ENCODE peak calls at places on chromosomes 2 and 18, in ten cellular contexts. R, A, D, Q, T, K, C, E, X and P are unnamed samples.

GRCh38 chr2:113167962-113168340 is 5.8 kb upstream of the PSD4 start:
- DNase-seq in R (no peak), A (no peak), D (no peak), Q (no peak), T (no peak), K (no peak), C (no peak), E (no peak), X (no peak), P (no peak)

GRCh38 chr2:205748660-205749059 is 66.4 kb downstream of the NRP2 start:
- DNase-seq in R (no peak), A (peak), D (no peak), Q (no peak), T (no peak), K (peak), C (no peak), E (no peak), X (no peak), P (peak)

GRCh38 chr2:215579809-215580208 is 143.9 kb upstream of the FN1 start:
- DNase-seq in R (no peak), A (no peak), D (no peak), Q (peak), T (no peak), K (peak), C (peak), E (no peak), X (no peak), P (no peak)

GRCh38 chr2:40105593-40105992 is 326.5 kb upstream of the THUMPD2 start:
- DNase-seq in R (no peak), A (no peak), D (no peak), Q (no peak), T (no peak), K (no peak), C (no peak), E (no peak), X (no peak), P (no peak)

GRCh38 chr2:11498543-11499034 is 32.6 kb upstream of the E2F6 start:
- DNase-seq in R (peak), A (no peak), D (peak), Q (no peak), T (no peak), K (peak), C (peak), E (peak), X (no peak), P (no peak)

GRCh38 chr2:3806730-3807129 is 103.4 kb downstream of the DCDC2C start:
- DNase-seq in R (no peak), A (no peak), D (no peak), Q (no peak), T (no peak), K (no peak), C (no peak), E (no peak), X (no peak), P (no peak)

GRCh38 chr2:153557211-153557610 is 78.6 kb upstream of the RPRM start:
- DNase-seq in R (no peak), A (no peak), D (no peak), Q (no peak), T (no peak), K (peak), C (no peak), E (no peak), X (no peak), P (no peak)

GRCh38 chr18:46636040-46636630 is 20.9 kb downstream of the LOXHD1 start:
- DNase-seq in R (no peak), A (no peak), D (no peak), Q (no peak), T (no peak), K (no peak), C (no peak), E (no peak), X (no peak), P (no peak)

GRCh38 chr2:154697422-154698237 is 865 bp upstream of the KCNJ3 start:
- DNase-seq in R (peak), A (peak), D (peak), Q (no peak), T (no peak), K (no peak), C (peak), E (no peak), X (no peak), P (no peak)

GRCh38 chr2:18368008-18368407 is 192.4 kb downstream of the RDH14 start:
- DNase-seq in R (no peak), A (no peak), D (no peak), Q (no peak), T (no peak), K (peak), C (no peak), E (no peak), X (no peak), P (no peak)

GRCh38 chr18:69885841-69886531 is 61.7 kb downstream of the CD226 start:
- DNase-seq in R (no peak), A (no peak), D (no peak), Q (no peak), T (no peak), K (no peak), C (no peak), E (no peak), X (no peak), P (no peak)

GRCh38 chr2:211564441-211564840 is 974.2 kb downstream of the ERBB4 start:
- DNase-seq in R (no peak), A (no peak), D (no peak), Q (no peak), T (no peak), K (no peak), C (no peak), E (no peak), X (no peak), P (no peak)

GRCh38 chr2:126932966-126933555 is 34.4 kb downstream of the TEX51 start:
- DNase-seq in R (no peak), A (peak), D (no peak), Q (no peak), T (no peak), K (no peak), C (no peak), E (no peak), X (no peak), P (no peak)

GRCh38 chr2:173239644-173240043 is 115.0 kb upstream of the CDCA7 start:
- DNase-seq in R (no peak), A (no peak), D (no peak), Q (no peak), T (no peak), K (no peak), C (no peak), E (no peak), X (no peak), P (no peak)

GRCh38 chr2:163662141-163662780 is 73.5 kb downstream of the FIGN start:
- DNase-seq in R (no peak), A (no peak), D (no peak), Q (no peak), T (no peak), K (no peak), C (no peak), E (no peak), X (no peak), P (no peak)

GRCh38 chr2:163656622-163657021 is 79.2 kb downstream of the FIGN start:
- DNase-seq in R (no peak), A (no peak), D (no peak), Q (no peak), T (no peak), K (no peak), C (no peak), E (no peak), X (no peak), P (no peak)

GRCh38 chr2:163658556-163658955 is 77.3 kb downstream of the FIGN start:
- DNase-seq in R (no peak), A (peak), D (peak), Q (no peak), T (no peak), K (no peak), C (no peak), E (no peak), X (no peak), P (no peak)

GRCh38 chr2:163657257-163657656 is 78.6 kb downstream of the FIGN start:
- DNase-seq in R (no peak), A (no peak), D (no peak), Q (no peak), T (no peak), K (no peak), C (no peak), E (no peak), X (no peak), P (no peak)

DNA sequence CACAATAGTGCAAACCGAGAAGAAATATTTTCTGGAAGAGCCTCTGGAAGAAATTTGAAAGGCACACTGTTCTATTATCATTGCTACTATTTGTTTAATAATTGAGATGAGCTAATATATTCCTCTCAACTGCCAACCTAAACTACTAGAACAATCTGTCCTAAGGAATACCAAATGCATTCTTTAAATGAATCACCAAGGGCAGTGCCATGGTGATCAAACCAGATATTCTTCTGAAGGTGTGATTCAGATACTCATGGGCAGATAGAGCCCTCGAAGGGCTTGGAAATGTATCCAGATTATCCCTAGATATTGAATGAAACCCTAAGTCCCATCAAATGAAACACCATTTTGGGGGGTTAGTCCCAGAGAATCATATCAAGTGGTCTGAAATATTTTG is 76.6 kb downstream of the FIGN start:
- DNase-seq in R (no peak), A (no peak), D (no peak), Q (no peak), T (no peak), K (peak), C (no peak), E (no peak), X (no peak), P (no peak)
- H3K27ac ChIP-seq in R (no peak), A (no peak), D (peak), Q (no peak), T (no peak), K (no peak), C (no peak), E (no peak), X (no peak), P (peak)

GRCh38 chr18:6397931-6398566 is 16.7 kb downstream of the L3MBTL4 start:
- DNase-seq in R (no peak), A (peak), D (no peak), Q (no peak), T (no peak), K (no peak), C (no peak), E (no peak), X (no peak), P (no peak)
- TF ChIP-seq CTCF in R (no peak), A (no peak), D (no peak), Q (no peak), T (no peak), K (no peak), C (no peak), E (no peak), X (no peak), P (no peak)

GRCh38 chr2:65378308-65378689 is 54.1 kb downstream of the SPRED2 start:
- DNase-seq in R (no peak), A (no peak), D (no peak), Q (no peak), T (no peak), K (no peak), C (no peak), E (no peak), X (no peak), P (no peak)
- H3K27ac ChIP-seq in R (peak), A (no peak), D (no peak), Q (no peak), T (no peak), K (peak), C (no peak), E (peak), X (no peak), P (peak)

GRCh38 chr2:38163006-38163405 is 87.1 kb upstream of the CYP1B1 start:
- DNase-seq in R (no peak), A (no peak), D (no peak), Q (no peak), T (no peak), K (peak), C (no peak), E (no peak), X (peak), P (no peak)
- TF ChIP-seq CTCF in R (no peak), A (no peak), D (no peak), Q (no peak), T (no peak), K (peak), C (no peak), E (no peak), X (no peak), P (peak)

GRCh38 chr18:34942975-34943374 is 98.2 kb upstream of the MAPRE2 start:
- DNase-seq in R (peak), A (peak), D (peak), Q (no peak), T (no peak), K (no peak), C (no peak), E (no peak), X (no peak), P (no peak)

GRCh38 chr18:34947711-34948125 is 93.5 kb upstream of the MAPRE2 start:
- DNase-seq in R (no peak), A (no peak), D (no peak), Q (peak), T (no peak), K (peak), C (no peak), E (no peak), X (no peak), P (no peak)

GRCh38 chr18:34943587-34943986 is 97.6 kb upstream of the MAPRE2 start:
- DNase-seq in R (no peak), A (no peak), D (no peak), Q (no peak), T (no peak), K (no peak), C (no peak), E (no peak), X (no peak), P (no peak)

GRCh38 chr18:34938102-34938501 is 103.1 kb upstream of the MAPRE2 start:
- DNase-seq in R (no peak), A (no peak), D (no peak), Q (no peak), T (no peak), K (no peak), C (no peak), E (no peak), X (no peak), P (no peak)

DNA sequence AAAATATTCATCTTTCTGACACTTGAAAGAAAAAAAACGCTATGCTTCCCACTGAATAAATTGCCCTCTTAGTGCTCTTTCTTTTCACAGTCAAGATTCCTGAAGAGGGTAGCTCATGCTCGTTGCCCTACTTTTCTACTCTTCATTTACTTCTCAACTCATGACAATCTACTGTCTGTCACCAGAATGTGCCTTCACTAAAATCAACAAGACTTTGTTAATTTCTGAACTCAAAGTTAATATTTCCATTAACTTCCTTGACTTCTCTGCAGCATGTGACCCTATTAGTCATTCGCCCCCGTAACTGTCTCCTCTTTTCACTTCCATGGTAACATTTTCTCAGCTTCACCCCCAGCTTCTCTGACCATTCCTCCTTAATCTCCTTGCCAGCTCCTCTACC is 98.9 kb upstream of the MAPRE2 start:
- DNase-seq in R (no peak), A (no peak), D (no peak), Q (no peak), T (no peak), K (no peak), C (no peak), E (no peak), X (no peak), P (no peak)
- H3K27ac ChIP-seq in R (no peak), A (no peak), D (no peak), Q (no peak), T (no peak), K (no peak), C (no peak), E (no peak), X (no peak), P (no peak)

GRCh38 chr2:78351208-78351607 is 674.3 kb upstream of the REG3G start:
- DNase-seq in R (no peak), A (peak), D (peak), Q (no peak), T (no peak), K (peak), C (no peak), E (no peak), X (peak), P (no peak)
- TF ChIP-seq CTCF in R (peak), A (peak), D (peak), Q (no peak), T (no peak), K (peak), C (no peak), E (no peak), X (peak), P (peak)

DNA sequence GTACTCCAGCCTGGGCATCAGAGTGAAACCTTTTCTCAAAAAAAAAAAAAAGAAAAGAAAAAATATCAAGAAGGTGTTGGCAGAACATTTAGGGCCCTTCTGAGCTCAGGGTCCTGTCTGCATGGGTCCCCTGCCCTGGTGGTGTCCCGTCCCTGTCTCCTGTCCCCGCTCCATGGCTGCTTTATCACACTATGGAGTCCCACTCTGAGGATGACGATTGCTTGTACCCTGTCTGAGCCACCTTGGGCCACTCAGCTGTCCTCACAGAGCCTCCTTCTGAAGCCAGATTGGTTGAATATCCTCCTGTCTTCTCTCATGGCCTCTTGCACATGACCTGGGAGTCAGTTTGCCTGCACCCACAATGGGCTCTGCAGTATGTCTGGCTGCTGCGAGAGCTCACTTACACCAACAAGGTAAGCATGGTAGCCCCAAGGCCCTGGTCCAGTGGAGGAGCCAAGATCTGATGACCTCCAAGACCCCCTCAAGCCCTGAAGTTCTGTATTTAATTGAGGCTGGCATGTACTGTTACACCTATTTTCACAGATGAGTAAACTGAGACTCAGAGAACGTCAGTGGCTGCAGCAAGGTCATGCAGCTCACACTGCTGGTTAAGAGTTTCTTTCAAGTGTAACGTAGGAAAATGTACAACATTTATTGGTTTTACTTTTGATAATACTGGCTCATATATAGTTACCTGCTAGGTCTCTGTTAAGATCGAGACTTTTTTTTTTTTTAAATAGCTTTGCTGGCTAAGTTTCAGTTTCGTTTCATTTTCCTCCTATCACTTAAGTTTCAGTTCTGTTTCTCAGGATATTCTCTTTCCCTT is 16.9 kb upstream of the ZCCHC2 start:
- DNase-seq in R (no peak), A (no peak), D (no peak), Q (no peak), T (no peak), K (peak), C (no peak), E (no peak), X (peak), P (no peak)
- H3K27ac ChIP-seq in R (peak), A (no peak), D (no peak), Q (no peak), T (peak), K (no peak), C (peak), E (peak), X (peak), P (peak)

DNA sequence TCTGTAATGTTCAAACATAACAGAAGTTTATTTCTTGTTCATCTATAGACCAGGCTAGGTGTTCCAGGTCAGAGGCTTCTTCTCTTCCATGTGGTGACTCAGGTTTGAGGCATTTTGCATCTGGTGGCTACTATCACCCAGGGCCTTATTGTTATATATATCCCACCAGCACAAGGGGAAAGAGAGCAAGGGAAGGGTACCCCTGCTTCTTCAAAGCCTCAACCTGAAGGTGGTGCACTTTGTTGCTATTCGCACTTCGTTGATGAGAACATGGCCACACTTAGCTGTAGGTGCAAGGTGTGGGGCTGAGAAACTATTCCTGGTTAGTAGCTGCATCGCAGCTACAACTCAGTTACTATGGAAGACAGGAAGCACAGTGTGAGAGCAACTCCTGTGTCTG is 27.4 kb upstream of the SLC3A1 start:
- DNase-seq in R (no peak), A (peak), D (peak), Q (no peak), T (no peak), K (peak), C (no peak), E (no peak), X (peak), P (no peak)
- TF ChIP-seq CTCF in R (no peak), A (peak), D (peak), Q (peak), T (no peak), K (no peak), C (no peak), E (no peak), X (peak), P (peak)

DNA sequence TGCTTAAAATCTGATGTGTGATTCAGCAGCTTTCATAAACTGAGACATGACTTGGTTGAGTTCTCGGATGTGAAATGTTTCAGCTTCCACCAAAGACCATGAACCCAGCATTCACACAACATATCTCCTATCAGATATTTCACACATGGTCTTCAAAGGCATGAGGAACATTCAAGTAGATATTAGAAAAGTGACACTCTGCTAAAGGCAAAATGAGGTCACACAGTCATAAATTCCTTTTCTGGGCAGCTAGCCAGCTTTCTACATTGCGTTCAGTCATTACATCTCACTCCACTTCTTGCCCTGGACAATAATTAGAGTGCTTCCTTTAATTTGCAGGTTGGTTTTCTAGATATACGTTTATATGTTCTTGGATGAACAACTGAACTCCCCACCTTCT is 96.7 kb downstream of the GAREM1 start:
- DNase-seq in R (peak), A (no peak), D (no peak), Q (no peak), T (no peak), K (peak), C (no peak), E (no peak), X (no peak), P (no peak)
- H3K27ac ChIP-seq in R (peak), A (no peak), D (no peak), Q (no peak), T (no peak), K (peak), C (no peak), E (no peak), X (no peak), P (peak)

DNA sequence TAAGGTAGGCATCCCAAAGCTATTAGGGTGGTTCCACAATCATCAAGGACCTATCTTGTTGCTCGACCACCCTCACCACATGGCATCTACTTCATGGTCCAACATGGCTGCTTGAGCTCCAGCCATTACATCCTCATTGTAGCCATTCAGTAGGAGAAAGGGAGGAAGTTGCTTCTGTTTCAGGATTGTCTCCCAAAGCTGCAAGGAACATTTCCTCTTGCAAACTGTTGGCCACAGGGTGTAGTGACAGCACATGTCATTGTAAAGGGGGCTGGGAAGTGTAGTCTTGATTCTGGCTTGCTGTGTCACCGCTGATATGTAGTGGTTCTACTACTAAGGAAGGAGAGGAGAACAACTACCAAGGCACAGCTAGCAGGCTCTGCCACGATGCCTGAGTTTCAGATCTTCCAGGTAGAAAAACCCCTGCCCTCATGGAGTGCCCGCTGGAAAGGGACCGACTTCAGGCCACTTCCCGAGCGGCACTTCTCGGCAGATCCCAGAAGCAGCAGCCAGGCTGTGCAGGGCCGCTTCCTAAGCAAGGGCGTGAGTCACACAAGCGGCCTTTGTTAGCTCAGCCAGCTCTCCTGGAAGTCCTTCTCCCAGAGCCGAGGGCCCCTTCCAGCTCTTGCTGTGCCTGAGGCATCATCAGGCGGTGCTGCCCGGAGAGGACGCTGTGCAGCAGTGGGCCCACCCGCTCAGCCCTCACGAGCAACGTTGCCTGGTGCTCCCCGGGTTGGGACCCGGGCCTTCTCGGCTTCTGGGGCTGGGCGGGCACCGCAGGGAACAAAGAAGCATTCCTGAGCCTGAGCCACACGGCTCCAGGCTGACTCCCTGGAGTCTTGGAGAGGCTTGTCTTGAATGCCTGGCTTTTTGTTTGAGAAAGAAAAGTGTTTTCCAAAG is 58.2 kb downstream of the HS6ST1 start:
- DNase-seq in R (no peak), A (peak), D (peak), Q (no peak), T (peak), K (peak), C (peak), E (no peak), X (no peak), P (peak)
- TF ChIP-seq CTCF in R (no peak), A (no peak), D (no peak), Q (no peak), T (peak), K (no peak), C (no peak), E (no peak), X (no peak), P (no peak)